ENCODE peak calls at places on chromosomes 4 and X, in six cellular contexts. V, H, E, S, G and D are unnamed samples. For H3K27me3, the result is how much of the 10 kb centered on the place peaks cover.

GRCh38 chrX:120235284-120235683 is 15.3 kb upstream of the ZBTB33 start:
- DNase-seq in V (no peak), H (no peak), E (no peak), S (no peak), G (no peak), D (no peak)

GRCh38 chr4:135238940-135239339 is 1037.4 kb upstream of the PABPC4L start:
- DNase-seq in V (no peak), H (no peak), E (no peak), S (no peak), G (no peak), D (no peak)

GRCh38 chr4:162839814-162840213 is 326.9 kb downstream of the NAF1 start:
- DNase-seq in V (peak), H (no peak), E (no peak), S (peak), G (no peak), D (no peak)

GRCh38 chr4:107824367-107825071 is at the start of gene SGMS2:
- DNase-seq in V (peak), H (peak), E (no peak), S (peak), G (peak), D (peak)

GRCh38 chr4:41268024-41268423 is 11.3 kb downstream of the UCHL1 start:
- DNase-seq in V (no peak), H (no peak), E (no peak), S (no peak), G (no peak), D (no peak)

GRCh38 chr4:42282081-42282901 is 115.0 kb upstream of the SHISA3 start:
- DNase-seq in V (peak), H (peak), E (no peak), S (peak), G (peak), D (no peak)

GRCh38 chr4:107548211-107548905 is 171.7 kb downstream of the PAPSS1 start:
- DNase-seq in V (no peak), H (no peak), E (no peak), S (no peak), G (no peak), D (no peak)

GRCh38 chr4:182307746-182308145 is 64.5 kb downstream of the TENM3 start:
- DNase-seq in V (peak), H (no peak), E (no peak), S (no peak), G (no peak), D (peak)

GRCh38 chrX:319579-320125 is 1.1 kb upstream of the GTPBP6 start:
- DNase-seq in V (no peak), H (no peak), E (no peak), S (no peak), G (no peak), D (peak)

GRCh38 chr4:102217345-102217744 is 127.9 kb downstream of the SLC39A8 start:
- DNase-seq in V (no peak), H (no peak), E (no peak), S (no peak), G (no peak), D (no peak)
- H3K27me3 ChIP-seq in V (under half), H (under half), E (under half), S (under half), G (under half), D (under half)

GRCh38 chr4:784401-785331 is 41.3 kb downstream of the CPLX1 start:
- DNase-seq in V (no peak), H (no peak), E (no peak), S (no peak), G (peak), D (no peak)
- H3K27me3 ChIP-seq in V (under half), H (under half), E (under half), S (under half), G (under half), D (under half)

GRCh38 chr4:1466034-1466960 is 60.1 kb upstream of the NKX1-1 start:
- DNase-seq in V (no peak), H (peak), E (no peak), S (no peak), G (no peak), D (peak)
- H3K27me3 ChIP-seq in V (under half), H (under half), E (under half), S (under half), G (under half), D (under half)

GRCh38 chr4:4227510-4228355 is 1.0 kb upstream of the OTOP1 start:
- DNase-seq in V (no peak), H (no peak), E (no peak), S (peak), G (no peak), D (no peak)
- H3K27me3 ChIP-seq in V (under half), H (under half), E (under half), S (under half), G (under half), D (under half)

GRCh38 chr4:173514641-173515217 is 15.3 kb downstream of the HAND2 start:
- DNase-seq in V (no peak), H (no peak), E (no peak), S (no peak), G (no peak), D (no peak)

GRCh38 chr4:173517781-173518371 is 12.2 kb downstream of the HAND2 start:
- DNase-seq in V (no peak), H (no peak), E (no peak), S (peak), G (no peak), D (no peak)

GRCh38 chr4:173515458-173515857 is 14.6 kb downstream of the HAND2 start:
- DNase-seq in V (no peak), H (no peak), E (no peak), S (no peak), G (no peak), D (no peak)

GRCh38 chr4:173518419-173519102 is 11.5 kb downstream of the HAND2 start:
- DNase-seq in V (no peak), H (no peak), E (no peak), S (peak), G (no peak), D (no peak)

DNA sequence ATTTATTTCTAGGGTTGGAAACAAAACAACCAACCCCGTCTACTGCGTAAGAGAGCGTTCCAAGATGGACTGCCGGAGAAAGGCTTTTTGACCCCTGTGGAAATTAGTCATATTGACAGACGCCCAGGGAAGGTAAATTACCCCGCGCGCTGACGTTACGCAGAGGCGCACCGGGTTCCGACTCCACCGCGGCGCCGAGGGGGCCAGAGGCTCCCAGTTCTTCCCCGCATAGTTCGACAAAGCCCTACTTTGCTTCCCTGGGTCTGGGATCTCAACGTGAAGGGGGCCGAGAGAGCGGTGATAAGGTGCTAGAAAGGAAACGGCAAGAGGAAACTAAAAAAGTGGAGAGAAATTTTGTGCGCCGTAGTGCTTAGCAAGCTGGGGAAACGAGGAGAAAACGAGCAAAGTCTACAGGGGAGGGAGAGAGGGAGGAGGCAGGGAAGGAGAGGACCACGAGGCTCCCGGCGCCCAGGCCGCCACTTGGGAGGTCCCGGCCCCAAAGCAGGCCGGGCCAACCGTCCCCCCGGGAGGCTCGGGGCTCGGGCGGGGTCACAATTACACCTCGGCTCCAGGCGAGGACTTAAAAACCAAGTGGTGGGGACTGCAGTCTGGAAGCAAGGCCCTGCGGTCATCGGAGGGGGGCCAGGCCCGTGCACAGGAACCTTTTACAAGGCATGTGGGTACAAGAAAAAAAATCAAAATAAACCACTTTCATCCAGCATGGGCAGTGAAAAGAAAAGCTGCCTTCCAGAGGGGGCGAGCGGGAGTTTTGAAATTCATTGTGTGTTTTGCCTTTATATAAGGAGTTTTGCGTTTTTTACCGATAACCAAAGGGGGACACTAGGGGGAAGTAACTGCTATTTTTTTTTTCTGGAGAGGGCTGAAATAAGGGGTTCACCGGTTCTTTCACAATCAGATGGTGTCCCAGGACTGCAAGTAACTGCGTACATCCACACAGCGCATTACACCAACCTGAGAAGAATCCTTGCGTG is 13.1 kb downstream of the HAND2 start:
- DNase-seq in V (no peak), H (no peak), E (no peak), S (peak), G (no peak), D (no peak)
- H3K27me3 ChIP-seq in V (under half), H (under half), E (half or more), S (half or more), G (half or more), D (half or more)

DNA sequence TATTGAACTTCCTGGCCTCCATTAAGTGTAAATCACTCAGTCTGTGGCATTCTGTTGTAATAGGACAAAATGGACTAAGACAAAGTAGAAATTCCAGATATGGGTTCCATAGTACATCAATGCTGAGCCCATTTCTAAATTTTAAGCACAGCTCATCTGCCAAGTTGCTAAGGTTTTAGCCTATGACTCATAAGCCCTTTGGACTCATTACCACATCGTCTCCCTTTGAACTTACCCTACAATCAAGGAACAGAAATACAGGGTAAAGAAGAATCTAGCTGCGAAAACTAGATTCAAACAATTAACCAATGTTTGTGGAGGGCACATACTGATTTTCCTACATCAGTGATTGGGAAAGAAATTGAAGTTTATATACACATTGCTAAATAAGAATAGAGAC is 31.8 kb downstream of the NAA11 start:
- DNase-seq in V (no peak), H (no peak), E (no peak), S (no peak), G (peak), D (no peak)
- H3K27me3 ChIP-seq in V (under half), H (under half), E (under half), S (under half), G (under half), D (under half)

GRCh38 chrX:131202766-131203165 is 86.3 kb downstream of the IGSF1 start:
- DNase-seq in V (no peak), H (no peak), E (no peak), S (no peak), G (no peak), D (no peak)
- H3K27me3 ChIP-seq in V (under half), H (under half), E (under half), S (under half), G (under half), D (under half)